ENCODE peak calls at places on chromosomes 13 and 19, in six cellular contexts. F is T-cell, P is heart right ventricle, K is Peyer's patch, M is suprapubic skin, L is foreskin fibroblast. E is an unnamed sample.

GRCh38 chr13:73894995-73895571 is 239.1 kb downstream of the KLF12 start:
- DNase-seq in F (no peak), M (no peak), L (no peak), P (no peak), K (no peak), E (no peak)

GRCh38 chr19:18861917-18862316 is 30.2 kb downstream of the UPF1 start:
- DNase-seq in L (no peak), K (no peak), M (no peak), F (no peak), P (no peak), E (no peak)

GRCh38 chr19:35609881-35610353 is 2.6 kb upstream of the HAUS5 start:
- DNase-seq in M (no peak), F (peak; percentile 15), P (no peak), K (peak; percentile 52), L (no peak), E (peak; percentile 34)

GRCh38 chr13:31192306-31192705 is 7.5 kb upstream of the B3GLCT start:
- DNase-seq in M (no peak), L (no peak), P (no peak), F (no peak), K (no peak), E (no peak)

GRCh38 chr13:113216165-113217056 is 7.0 kb downstream of the CUL4A start:
- DNase-seq in K (no peak), M (no peak), L (peak; percentile 81), F (no peak), P (peak; percentile 51), E (no peak)

GRCh38 chr13:111140562-111141105 is 25.5 kb downstream of the ARHGEF7 start:
- DNase-seq in M (no peak), K (no peak), L (no peak), F (no peak), P (no peak), E (no peak)

GRCh38 chr19:36047835-36048234 is 6.2 kb downstream of the THAP8 start:
- DNase-seq in M (no peak), F (no peak), K (no peak), L (no peak), P (no peak), E (no peak)

GRCh38 chr19:52786078-52786463 is 520 bp downstream of the ZNF600 start:
- DNase-seq in F (no peak), P (no peak), M (peak; percentile 66), L (no peak), K (no peak), E (no peak)

GRCh38 chr13:92355213-92355612 is 871.4 kb upstream of the GPC6 start:
- DNase-seq in M (no peak), F (no peak), P (no peak), K (no peak), L (no peak), E (no peak)

GRCh38 chr13:30019648-30020626 is 169.5 kb upstream of the UBL3 start:
- DNase-seq in F (no peak), P (no peak), L (no peak), K (no peak), M (no peak), E (no peak)

GRCh38 chr19:11373885-11374448 is 499 bp upstream of the SWSAP1 start:
- DNase-seq in M (no peak), P (no peak), K (no peak), F (no peak), L (no peak), E (no peak)

GRCh38 chr13:51768378-51768921 is 35.5 kb downstream of the DHRS12 start:
- DNase-seq in M (no peak), F (no peak), P (no peak), L (no peak), K (no peak), E (no peak)

GRCh38 chr19:31944286-31944685 is 401.1 kb upstream of the ZNF507 start:
- DNase-seq in M (no peak), P (no peak), F (no peak), L (no peak), K (no peak), E (no peak)

GRCh38 chr13:101433895-101434294 is 17.6 kb upstream of the NALCN start:
- DNase-seq in F (no peak), K (no peak), M (no peak), L (no peak), P (no peak), E (no peak)

GRCh38 chr13:42971670-42972355 is 20.2 kb downstream of the EPSTI1 start:
- DNase-seq in F (no peak), K (no peak), P (no peak), L (no peak), M (no peak), E (no peak)

E was measured in activated T-helper 2 cell treated with anti-CD3 and anti-CD28 coated beads, Interferon-gamma antibody, Interleukin-2, Interleukin-4, amounts not matched to agents 10 μg/mL and 5 μg/mL and 100 μg/mL, durations not matched to agents 14 hours and 24 hours and 36 hours.